ENCODE peak calls at places on chromosomes 6 and 20, in seven cellular contexts. J, B, E, Q, V, F and I are unnamed samples.

GRCh38 chr6:12150812-12151432 is 138.8 kb downstream of the HIVEP1 start:
- DNase-seq in Q (no peak), F (peak; percentile 71), B (no peak), J (no peak), E (no peak), V (peak; percentile 15), I (peak; percentile 50)

GRCh38 chr20:23142162-23143050 is 56.3 kb upstream of the CD93 start:
- DNase-seq in Q (no peak), J (peak; percentile 63), F (no peak), B (peak; percentile 19), E (peak; percentile 66), V (no peak), I (no peak)

GRCh38 chr6:134063966-134064445 is 11.6 kb upstream of the SLC2A12 start:
- DNase-seq in F (peak; percentile 81), E (no peak), V (peak; percentile 21), Q (peak; percentile 85), J (peak; percentile 55), B (peak; percentile 70), I (peak; percentile 66)

GRCh38 chr6:25329156-25329555 is 50.0 kb downstream of the CARMIL1 start:
- DNase-seq in V (no peak), B (no peak), J (no peak), Q (no peak), E (no peak), F (no peak), I (no peak)

GRCh38 chr6:47131773-47132172 is 89.6 kb upstream of the ADGRF1 start:
- DNase-seq in F (no peak), J (no peak), Q (no peak), E (no peak), V (no peak), B (no peak), I (no peak)

GRCh38 chr6:154479388-154480143 is 30.9 kb downstream of the CNKSR3 start:
- DNase-seq in J (no peak), E (no peak), Q (peak; percentile 67), F (no peak), B (no peak), V (no peak), I (no peak)

GRCh38 chr6:89255417-89255816 is 38.3 kb upstream of the GABRR1 start:
- DNase-seq in Q (no peak), F (no peak), E (no peak), B (no peak), J (no peak), V (no peak), I (no peak)

GRCh38 chr6:89951574-89952360 is 57.5 kb downstream of the GJA10 start:
- DNase-seq in B (no peak), V (no peak), F (no peak), E (no peak), Q (peak; percentile 31), J (no peak), I (peak; percentile 75)

GRCh38 chr6:121187833-121188200 is 146.5 kb downstream of the TBC1D32 start:
- DNase-seq in Q (no peak), E (no peak), V (no peak), F (no peak), B (no peak), J (peak; percentile 34), I (no peak)

GRCh38 chr6:158797331-158798202 is 21.6 kb downstream of the EZR start:
- DNase-seq in Q (peak; percentile 76), J (peak; percentile 50), F (no peak), B (no peak), V (no peak), E (no peak), I (no peak)

GRCh38 chr20:40255368-40255767 is 433.7 kb downstream of the MAFB start:
- DNase-seq in J (no peak), V (no peak), B (no peak), F (no peak), Q (no peak), E (no peak), I (no peak)

GRCh38 chr20:57128051-57128757 is 138.2 kb downstream of the BMP7 start:
- DNase-seq in F (no peak), E (no peak), J (no peak), B (no peak), V (no peak), Q (no peak), I (no peak)

GRCh38 chr20:43840382-43841070 is 74.1 kb upstream of the TOX2 start:
- DNase-seq in J (no peak), B (no peak), E (no peak), V (no peak), Q (peak; percentile 29), F (no peak), I (peak; percentile 85)

GRCh38 chr6:89940225-89941027 is 46.2 kb downstream of the GJA10 start:
- DNase-seq in B (peak; percentile 74), E (no peak), J (peak; percentile 69), Q (peak; percentile 86), F (peak; percentile 87), V (peak; percentile 44), I (peak; percentile 79)

GRCh38 chr20:19975901-19976300 is 41.3 kb upstream of the NAA20 start:
- DNase-seq in Q (no peak), J (peak; percentile 40), F (no peak), E (peak; percentile 40), B (no peak), V (no peak), I (no peak)

GRCh38 chr20:19975436-19975799 is 41.7 kb upstream of the NAA20 start:
- DNase-seq in F (no peak), B (no peak), E (peak; percentile 60), V (no peak), Q (peak; percentile 54), J (no peak), I (peak; percentile 22)

GRCh38 chr20:19976595-19977372 is 40.4 kb upstream of the NAA20 start:
- DNase-seq in V (no peak), F (no peak), J (peak; percentile 77), E (peak; percentile 67), B (peak; percentile 59), Q (peak; percentile 83), I (peak; percentile 67)

GRCh38 chr20:19973920-19974620 is 43.1 kb upstream of the NAA20 start:
- DNase-seq in V (no peak), F (peak; percentile 71), J (peak; percentile 79), Q (peak; percentile 81), E (peak; percentile 86), B (peak; percentile 94), I (no peak)

DNA sequence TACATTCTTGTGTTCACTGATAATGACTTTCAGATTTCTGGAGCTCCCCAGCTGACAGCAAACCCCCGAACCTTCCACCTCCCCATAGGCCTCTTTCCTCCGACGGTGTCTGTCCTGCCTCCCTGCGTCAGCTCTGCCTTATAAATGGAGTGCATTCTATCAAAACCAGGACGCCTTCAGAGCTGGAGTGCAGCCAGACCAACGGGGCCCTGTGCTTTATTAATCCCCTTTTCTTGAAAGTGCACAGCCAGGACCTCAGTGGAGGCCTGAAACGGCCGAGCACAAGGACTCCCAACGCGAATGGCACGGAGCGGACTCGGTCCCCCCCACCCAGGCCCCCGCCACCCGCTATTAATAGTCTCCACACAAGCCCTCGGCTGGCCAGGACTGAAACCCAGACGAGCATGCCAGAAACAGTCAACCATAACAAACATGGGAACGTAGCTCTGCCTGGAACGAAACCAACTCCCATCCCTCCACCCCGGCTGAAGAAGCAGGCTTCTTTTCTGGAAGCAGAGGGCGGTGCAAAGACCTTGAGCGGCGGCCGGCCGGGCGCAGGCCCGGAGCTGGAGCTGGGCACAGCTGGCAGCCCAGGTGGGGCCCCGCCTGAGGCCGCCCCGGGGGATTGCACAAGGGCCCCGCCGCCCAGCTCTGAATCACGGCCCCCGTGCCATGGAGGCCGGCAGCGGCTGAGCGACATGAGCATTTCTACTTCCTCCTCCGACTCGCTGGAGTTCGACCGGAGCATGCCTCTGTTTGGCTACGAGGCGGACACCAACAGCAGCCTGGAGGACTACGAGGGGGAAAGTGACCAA is 42.3 kb upstream of the NAA20 start:
- DNase-seq in J (peak; percentile 91), Q (peak; percentile 97), F (peak; percentile 68), V (no peak), B (peak; percentile 92), E (peak; percentile 95), I (peak; percentile 58)
- H3K4me3 ChIP-seq in J (peak overlapping the region; percentile 92), Q (peak overlapping the region; percentile 71), F (peak overlapping the region; percentile 51), V (no peak overlapping the region), B (peak overlapping the region; percentile 68), E (peak overlapping the region; percentile 64), I (no peak overlapping the region)

DNA sequence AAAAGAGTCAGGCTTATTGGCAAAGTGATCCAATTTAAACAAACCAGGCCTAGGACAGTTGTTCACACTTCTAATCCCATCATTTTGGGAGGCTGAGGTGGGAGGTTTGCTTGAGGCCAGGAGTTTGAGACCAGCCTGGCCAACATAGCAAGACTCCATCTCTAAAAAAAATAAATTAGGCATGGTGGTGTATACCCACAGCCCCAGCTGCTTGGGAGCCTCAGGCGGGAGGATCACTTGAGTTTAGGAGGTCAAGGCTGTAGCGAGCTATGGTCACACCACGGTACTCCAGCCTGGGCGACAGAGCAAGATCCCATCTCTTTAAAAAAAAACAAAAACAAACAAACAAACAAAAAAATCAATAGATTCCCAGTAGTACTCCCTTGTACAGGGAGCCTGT is 86.8 kb downstream of the SASH1 start:
- DNase-seq in Q (no peak), E (no peak), J (no peak), V (no peak), F (no peak), B (no peak), I (no peak)
- H3K36me3 ChIP-seq in Q (no peaks in the 10 kb centered on the region), E (no peaks in the 10 kb centered on the region), J (no peaks in the 10 kb centered on the region), V (no peaks in the 10 kb centered on the region), F (no peaks in the 10 kb centered on the region), B (no peaks in the 10 kb centered on the region), I (no peaks in the 10 kb centered on the region)

GRCh38 chr6:16134430-16134829 is 5.5 kb downstream of the MYLIP start:
- DNase-seq in Q (no peak), B (no peak), V (no peak), E (no peak), J (no peak), F (no peak), I (no peak)

GRCh38 chr6:16136086-16136485 is 7.2 kb downstream of the MYLIP start:
- DNase-seq in F (no peak), Q (no peak), J (no peak), V (peak; percentile 50), E (no peak), B (no peak), I (no peak)

GRCh38 chr6:16135078-16135477 is 6.2 kb downstream of the MYLIP start:
- DNase-seq in E (no peak), J (no peak), B (no peak), F (no peak), V (no peak), Q (no peak), I (no peak)

GRCh38 chr6:16137451-16137801 is 8.5 kb downstream of the MYLIP start:
- DNase-seq in Q (no peak), V (no peak), E (no peak), F (no peak), B (no peak), J (no peak), I (no peak)

GRCh38 chr6:16136536-16137450 is 7.9 kb downstream of the MYLIP start:
- DNase-seq in Q (peak; percentile 92), F (no peak), B (peak; percentile 63), E (peak; percentile 66), J (peak; percentile 78), V (peak; percentile 15), I (no peak)
- H3K4me3 ChIP-seq in Q (no peak overlapping the region), F (no peak overlapping the region), B (peak overlapping the region; percentile 34), E (peak overlapping the region; percentile 49), J (no peak overlapping the region), V (peak overlapping the region; percentile 85), I (no peak overlapping the region)

GRCh38 chr6:137880633-137881521 is 13.8 kb downstream of the TNFAIP3 start:
- DNase-seq in V (no peak), B (no peak), J (peak; percentile 27), E (no peak), Q (no peak), F (no peak), I (no peak)
- H3K36me3 ChIP-seq in V (peaks cover 70% of the 10 kb centered on the region), B (peaks cover 70% of the 10 kb centered on the region), J (peaks cover 35% of the 10 kb centered on the region), E (peaks cover 10% of the 10 kb centered on the region), Q (peaks cover 46% of the 10 kb centered on the region), F (peaks cover 69% of the 10 kb centered on the region), I (peaks cover 2% of the 10 kb centered on the region)

GRCh38 chr20:48682529-48683385 is 145.0 kb downstream of the PREX1 start:
- DNase-seq in Q (peak; percentile 92), V (no peak), J (peak; percentile 32), E (peak; percentile 82), F (peak; percentile 84), B (peak; percentile 70), I (peak; percentile 85)
- H3K4me3 ChIP-seq in Q (no peak overlapping the region), V (no peak overlapping the region), J (no peak overlapping the region), E (peak overlapping the region; percentile 52), F (no peak overlapping the region), B (no peak overlapping the region), I (no peak overlapping the region)